ENCODE peak calls at places on chromosomes 7 and 10, in eight cellular contexts. W is GM23338, P is HCT116, S is PC-9, A is SK-N-SH, Z is PC-3, D is OCI-LY7, C is MM.1S. Q is an unnamed sample. For H3K9me2 and H3K4me1, the result is how much of the 10 kb centered on the place peaks cover.

GRCh38 chr10:71220689-71221540 is 8.5 kb downstream of the UNC5B start:
- DNase-seq in W (no peak), P (no peak), S (no peak), A (no peak), Z (no peak), D (no peak), C (no peak), Q (no peak)

GRCh38 chr7:128887169-128888038 is 23.1 kb downstream of the KCP start:
- DNase-seq in W (no peak), P (no peak), S (no peak), A (no peak), Z (no peak), D (no peak), C (no peak), Q (no peak)

GRCh38 chr10:69807696-69808095 is 6.0 kb downstream of the COL13A1 start:
- DNase-seq in W (peak), P (peak), S (no peak), A (peak), Z (peak), D (no peak), C (no peak), Q (no peak)

GRCh38 chr10:78291733-78292132 is 258.1 kb downstream of the RPS24 start:
- DNase-seq in W (no peak), P (no peak), S (no peak), A (no peak), Z (no peak), D (no peak), C (no peak), Q (no peak)

GRCh38 chr10:3935141-3935540 is 150.1 kb upstream of the KLF6 start:
- DNase-seq in W (no peak), P (no peak), S (no peak), A (no peak), Z (no peak), D (no peak), C (peak), Q (peak)

GRCh38 chr10:5556576-5556975 is 31.8 kb downstream of the CALML3 start:
- DNase-seq in W (no peak), P (no peak), S (no peak), A (no peak), Z (no peak), D (no peak), C (no peak), Q (no peak)

GRCh38 chr7:100212631-100213286 is 7.0 kb upstream of the PVRIG start:
- DNase-seq in W (no peak), P (no peak), S (no peak), A (no peak), Z (no peak), D (no peak), C (no peak), Q (no peak)

GRCh38 chr7:107564553-107565298 is 955 bp downstream of the DUS4L start:
- DNase-seq in W (peak), P (peak), S (peak), A (no peak), Z (peak), D (peak), C (no peak), Q (no peak)

GRCh38 chr10:30529373-30529998 is 95.5 kb downstream of the MAP3K8 start:
- DNase-seq in W (peak), P (no peak), S (no peak), A (no peak), Z (no peak), D (peak), C (peak), Q (no peak)

GRCh38 chr7:45407730-45408406 is 166.3 kb upstream of the ADCY1 start:
- DNase-seq in W (peak), P (no peak), S (no peak), A (no peak), Z (no peak), D (no peak), C (no peak), Q (no peak)

GRCh38 chr7:128406147-128406985 is 3.4 kb downstream of the IMPDH1 start:
- DNase-seq in W (peak), P (no peak), S (peak), A (peak), Z (no peak), D (no peak), C (no peak), Q (no peak)

GRCh38 chr10:70940834-70941568 is 52.6 kb upstream of the PCBD1 start:
- DNase-seq in W (no peak), P (no peak), S (no peak), A (peak), Z (peak), D (no peak), C (no peak), Q (peak)

GRCh38 chr7:150753826-150754603 is 16.8 kb downstream of the GIMAP5 start:
- DNase-seq in W (peak), P (no peak), S (no peak), A (peak), Z (peak), D (peak), C (peak), Q (no peak)

GRCh38 chr10:118571123-118571522 is 24.3 kb downstream of the PRLHR start:
- DNase-seq in W (no peak), P (no peak), S (no peak), A (peak), Z (no peak), D (no peak), C (no peak), Q (no peak)

GRCh38 chr10:79069325-79070090 is 742 bp downstream of the ZMIZ1 start:
- DNase-seq in W (peak), P (no peak), S (no peak), A (peak), Z (peak), D (peak), C (peak), Q (peak)

GRCh38 chr7:4748267-4748666 is 27.2 kb upstream of the AP5Z1 start:
- DNase-seq in W (no peak), P (no peak), S (no peak), A (no peak), Z (no peak), D (no peak), C (no peak), Q (no peak)

GRCh38 chr10:104059364-104059763 is 26.3 kb downstream of the COL17A1 start:
- DNase-seq in W (peak), P (no peak), S (no peak), A (no peak), Z (no peak), D (no peak), C (peak), Q (peak)

GRCh38 chr7:78794101-78794500 is 659.4 kb downstream of the MAGI2 start:
- DNase-seq in W (peak), P (no peak), S (no peak), A (no peak), Z (no peak), D (no peak), C (no peak), Q (no peak)

GRCh38 chr7:94412762-94413322 is 18.1 kb downstream of the COL1A2 start:
- DNase-seq in W (no peak), P (no peak), S (no peak), A (no peak), Z (no peak), D (no peak), C (no peak), Q (no peak)

GRCh38 chr10:128630787-128631252 is 504.6 kb upstream of the MKI67 start:
- DNase-seq in W (no peak), P (no peak), S (no peak), A (no peak), Z (no peak), D (no peak), C (no peak), Q (no peak)

GRCh38 chr7:24971333-24972165 is 8.4 kb downstream of the OSBPL3 start:
- DNase-seq in W (no peak), P (peak), S (peak), A (peak), Z (peak), D (no peak), C (no peak), Q (peak)

GRCh38 chr10:71371750-71372166 is 25.0 kb upstream of the CDH23 start:
- DNase-seq in W (no peak), P (no peak), S (no peak), A (no peak), Z (no peak), D (peak), C (peak), Q (no peak)

GRCh38 chr10:22071332-22071731 is 67.8 kb upstream of the DNAJC1 start:
- DNase-seq in W (no peak), P (no peak), S (no peak), A (no peak), Z (no peak), D (no peak), C (no peak), Q (no peak)

GRCh38 chr7:44748042-44748947 is at the start of gene ZMIZ2:
- DNase-seq in W (peak), P (peak), S (peak), A (peak), Z (peak), D (peak), C (peak), Q (peak)

GRCh38 chr10:118537623-118538022 is 57.8 kb downstream of the PRLHR start:
- DNase-seq in W (no peak), P (no peak), S (no peak), A (no peak), Z (no peak), D (no peak), C (no peak), Q (no peak)

GRCh38 chr7:100515072-100515532 is 23.9 kb upstream of the AGFG2 start:
- DNase-seq in W (no peak), P (no peak), S (peak), A (no peak), Z (peak), D (no peak), C (no peak), Q (no peak)

GRCh38 chr7:4712371-4713182 is 30.5 kb downstream of the FOXK1 start:
- DNase-seq in W (no peak), P (no peak), S (peak), A (peak), Z (peak), D (no peak), C (no peak), Q (peak)

GRCh38 chr10:124450010-124450782 is at the start of gene NKX1-2:
- DNase-seq in W (peak), P (peak), S (no peak), A (peak), Z (no peak), D (no peak), C (no peak), Q (peak)

GRCh38 chr10:21078410-21079329 is 181.6 kb upstream of the NEBL start:
- DNase-seq in W (peak), P (peak), S (peak), A (peak), Z (peak), D (peak), C (peak), Q (peak)

GRCh38 chr7:50418086-50418515 is 32.0 kb downstream of the FIGNL1 start:
- DNase-seq in W (peak), P (peak), S (peak), A (peak), Z (peak), D (peak), C (peak), Q (peak)

DNA sequence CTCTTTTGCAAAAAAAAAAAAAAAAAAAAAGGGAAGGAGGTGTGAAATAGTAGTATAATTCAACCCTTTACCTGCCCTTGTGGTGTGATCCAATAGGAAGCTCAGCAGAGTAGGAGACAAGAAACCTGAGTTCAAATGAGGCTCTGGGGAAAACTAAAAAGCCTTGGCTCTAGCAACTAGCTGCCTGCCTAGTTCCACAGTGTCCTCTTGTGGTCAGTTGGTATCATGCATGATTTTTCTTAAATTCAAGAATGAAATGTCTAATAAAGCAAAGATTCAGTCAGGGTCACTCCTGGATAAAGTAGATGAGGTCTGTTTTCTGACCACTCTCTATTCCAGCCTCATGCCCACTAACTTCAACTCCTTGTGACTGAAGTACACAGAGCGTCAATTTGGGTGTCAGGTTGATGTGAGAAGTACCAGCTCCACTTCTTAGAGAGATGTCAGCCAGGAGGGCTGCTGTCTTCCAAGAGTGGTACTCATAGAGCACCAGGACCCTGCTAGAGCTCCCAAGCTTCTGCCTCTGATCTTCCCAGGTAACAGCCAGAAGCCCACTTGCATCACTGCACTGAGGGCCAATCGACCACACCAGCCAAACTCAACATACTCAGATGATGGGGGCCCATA is 10.5 kb downstream of the LSM5 start:
- DNase-seq in W (peak), P (peak), S (peak), A (peak), Z (peak), D (peak), C (peak), Q (peak)
- H3K9me2 ChIP-seq in W (under half), P (under half), S (under half), A (under half), Z (under half), D (under half), C (under half), Q (under half)

DNA sequence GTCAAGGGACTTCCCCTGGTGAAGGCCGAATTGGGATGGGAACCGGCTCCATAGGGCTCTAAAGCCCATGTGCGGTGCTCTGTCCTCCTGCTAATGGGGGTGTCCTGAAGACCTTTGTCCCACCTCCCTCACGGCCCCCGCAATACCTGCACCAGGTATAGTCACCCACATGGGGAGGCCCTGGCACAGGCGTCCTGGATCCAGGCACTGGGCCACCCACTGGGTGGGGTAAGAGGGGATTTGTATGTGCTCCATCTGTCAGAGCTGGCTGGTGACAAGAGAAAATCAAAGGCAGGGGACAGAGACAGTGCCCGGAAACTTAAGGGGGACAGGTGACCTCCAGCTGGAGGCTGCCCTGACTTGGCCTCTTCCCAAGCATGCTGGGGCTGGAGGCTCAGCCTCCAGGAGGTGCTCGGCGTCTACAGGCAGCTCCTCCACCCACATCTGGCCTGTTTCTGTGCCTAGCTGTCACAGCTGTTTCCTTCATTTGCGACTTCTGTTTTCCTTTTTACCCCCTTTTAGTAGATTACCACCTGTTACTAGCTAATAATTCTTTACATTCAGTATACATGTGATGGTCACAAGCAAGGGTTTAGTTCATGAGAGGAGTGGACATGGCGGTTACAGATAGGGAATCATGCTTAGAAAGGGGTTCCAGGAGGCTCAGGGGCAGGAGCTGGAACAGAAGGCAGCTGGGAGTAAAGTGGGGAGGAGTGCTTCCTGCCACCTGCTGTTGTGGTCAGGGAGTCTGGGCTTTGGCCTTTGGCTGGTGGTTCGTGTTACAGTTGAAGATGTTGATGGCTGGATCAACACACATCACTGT is 2.3 kb upstream of the CUZD1 start:
- DNase-seq in W (no peak), P (no peak), S (no peak), A (no peak), Z (no peak), D (peak), C (no peak), Q (no peak)
- H3K4me1 ChIP-seq in W (under half), P (under half), S (under half), A (under half), Z (under half), D (under half), C (under half), Q (under half)

DNA sequence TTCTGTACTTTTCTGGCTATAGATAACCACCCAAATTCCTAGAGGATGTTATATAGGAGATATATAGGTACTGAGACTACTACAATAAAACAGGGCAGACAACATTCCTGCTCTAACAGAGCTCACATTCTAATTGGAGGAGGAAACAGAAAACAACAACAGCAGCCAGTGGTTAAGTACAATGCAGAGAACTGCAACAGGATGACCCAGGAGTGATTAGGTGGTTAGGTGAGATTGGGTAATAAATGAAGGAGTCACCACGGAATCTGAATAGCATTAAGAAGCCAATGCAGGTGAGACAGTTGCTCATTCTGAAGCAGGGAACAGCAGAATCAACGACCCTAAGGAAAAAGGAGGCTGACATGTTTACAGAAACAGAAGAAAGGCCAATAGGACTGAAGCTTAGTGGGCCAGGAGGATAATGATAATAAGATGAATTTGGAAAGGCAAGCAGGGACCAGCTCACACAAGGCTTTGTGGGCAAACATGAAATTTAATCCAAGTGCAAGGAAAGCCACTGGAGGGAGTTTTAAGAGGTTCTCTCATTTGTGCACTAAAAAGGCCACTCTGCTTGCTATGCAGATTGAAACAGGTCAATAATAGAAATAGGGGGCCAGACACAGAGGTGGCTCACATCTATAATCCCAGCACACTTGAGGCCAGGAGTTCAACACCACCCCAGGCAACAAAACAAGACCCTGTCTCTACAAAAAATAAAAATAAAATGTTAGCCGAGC is 16.9 kb upstream of the REEP3 start:
- DNase-seq in W (peak), P (no peak), S (peak), A (no peak), Z (peak), D (no peak), C (no peak), Q (no peak)
- TF ChIP-seq CTCF in W (no peak), P (no peak), S (no peak), A (no peak), Z (peak), D (no peak), C (no peak), Q (no peak)

GRCh38 chr7:2017483-2017891 is 215.3 kb downstream of the MAD1L1 start:
- DNase-seq in W (no peak), P (no peak), S (no peak), A (peak), Z (no peak), D (no peak), C (no peak), Q (no peak)
- H3K9me2 ChIP-seq in W (under half), P (under half), S (under half), A (under half), Z (under half), D (under half), C (under half), Q (under half)

DNA sequence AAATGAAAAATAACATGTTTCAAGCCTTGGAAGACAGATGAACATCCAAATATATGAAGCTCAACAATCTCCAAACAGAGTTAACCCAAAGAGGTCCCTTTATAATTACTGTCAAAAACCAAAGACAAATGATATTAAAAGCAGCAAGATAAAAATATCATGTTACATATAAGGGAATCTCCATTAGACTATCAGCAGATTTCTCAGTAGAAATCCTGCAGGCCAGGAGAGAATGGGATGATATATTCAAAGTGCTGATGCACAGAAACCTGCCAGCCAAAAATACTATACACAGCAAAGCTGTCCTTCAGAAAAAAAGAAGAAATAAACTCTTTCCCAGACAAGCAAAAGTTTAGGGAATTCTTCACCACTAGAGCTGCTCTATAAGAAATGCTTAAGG is 41.0 kb downstream of the AASS start:
- DNase-seq in W (no peak), P (no peak), S (no peak), A (no peak), Z (no peak), D (no peak), C (no peak), Q (no peak)
- H3K4me1 ChIP-seq in W (under half), P (under half), S (under half), A (under half), Z (under half), D (under half), C (under half), Q (under half)

Q was measured in hepatocyte.